ENCODE peak calls at places on chromosomes 1 and 21, in nine cellular contexts. B is fibroblast of pulmonary artery; I is IMR-90; A is AG09309; R is progenitor cell of endocrine pancreas; N is CD4-positive, alpha-beta T cell; X is tibial nerve; M is kidney epithelial cell; T is fibroblast of the aortic adventitia. K is an unnamed sample.
A peak's percentile ranks its signal among the peaks of the same experiment; 100 is the strongest.

GRCh38 chr1:92951141-92951582 is 10.1 kb downstream of the DIPK1A start:
- DNase-seq in B (peak; percentile 62), I (peak; percentile 71), A (peak; percentile 46), R (no peak), N (no peak), X (no peak), M (no peak), T (peak; percentile 75), K (no peak)

GRCh38 chr1:20255666-20256065 is 35.0 kb upstream of the VWA5B1 start:
- DNase-seq in B (peak; percentile 63), I (peak; percentile 78), A (peak; percentile 13), R (no peak), N (no peak), X (no peak), M (no peak), T (peak; percentile 36), K (no peak)

GRCh38 chr1:110475358-110476027 is 24.5 kb downstream of the PROK1 start:
- DNase-seq in B (no peak), I (no peak), A (no peak), R (no peak), N (no peak), X (no peak), M (no peak), T (no peak), K (no peak)

GRCh38 chr1:178607718-178608408 is 95.0 kb downstream of the TEX35 start:
- DNase-seq in B (no peak), I (no peak), A (no peak), R (no peak), N (no peak), X (no peak), M (no peak), T (peak; percentile 4), K (no peak)

GRCh38 chr21:32304998-32305397 is 6.3 kb downstream of the MRAP start:
- DNase-seq in B (no peak), I (no peak), A (no peak), R (no peak), N (no peak), X (no peak), M (no peak), T (no peak), K (no peak)

GRCh38 chr1:43783671-43784205 is 76.4 kb downstream of the ST3GAL3 start:
- DNase-seq in B (no peak), I (peak; percentile 51), A (no peak), R (no peak), N (no peak), X (no peak), M (no peak), T (peak; percentile 27), K (no peak)

GRCh38 chr1:215872658-215873057 is 305.6 kb downstream of the KCTD3 start:
- DNase-seq in B (no peak), I (no peak), A (no peak), R (no peak), N (no peak), X (no peak), M (no peak), T (no peak), K (no peak)

GRCh38 chr1:12275370-12275769 is 45.5 kb downstream of the VPS13D start:
- DNase-seq in B (peak; percentile 41), I (no peak), A (no peak), R (peak; percentile 21), N (peak; percentile 18), X (peak; percentile 28), M (no peak), T (peak; percentile 30), K (no peak)

GRCh38 chr1:231549733-231550447 is 21.4 kb downstream of the TSNAX start:
- DNase-seq in B (no peak), I (no peak), A (no peak), R (no peak), N (no peak), X (no peak), M (no peak), T (no peak), K (no peak)

GRCh38 chr1:100164702-100165101 is 13.4 kb downstream of the LRRC39 start:
- DNase-seq in B (no peak), I (no peak), A (no peak), R (no peak), N (no peak), X (no peak), M (no peak), T (no peak), K (no peak)

GRCh38 chr1:46128336-46128735 is 4.1 kb downstream of the PIK3R3 start:
- DNase-seq in B (no peak), I (peak; percentile 38), A (no peak), R (no peak), N (no peak), X (no peak), M (no peak), T (no peak), K (no peak)

DNA sequence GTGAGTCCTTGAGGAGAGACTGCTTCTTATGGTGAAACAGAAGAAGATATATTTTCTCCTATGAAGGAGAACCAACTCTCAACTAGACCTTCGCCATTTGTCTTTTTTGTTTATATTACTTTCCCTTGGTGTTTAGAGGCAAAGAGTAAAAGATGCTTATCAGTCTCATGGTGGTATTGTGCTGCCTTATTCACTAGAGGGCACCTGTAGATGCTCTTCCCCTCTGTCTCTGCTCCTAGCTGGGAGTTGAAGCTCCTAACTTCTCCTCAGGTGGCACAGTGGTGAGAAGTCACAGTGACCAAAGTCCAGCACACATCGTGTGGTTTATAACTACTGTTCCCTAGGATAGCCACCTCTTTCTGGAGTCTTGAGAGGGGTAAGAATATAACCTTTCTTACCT is 1359.6 kb downstream of the PLA2G4A start:
- DNase-seq in B (no peak), I (no peak), A (no peak), R (no peak), N (no peak), X (no peak), M (no peak), T (no peak), K (no peak)
- TF ChIP-seq CTCF in B (no peak), I (no peak), A (no peak), R (no peak), N (no peak), X (no peak), M (no peak), T (no peak), K (no peak)

GRCh38 chr1:55844322-55844721 is 629.2 kb upstream of the USP24 start:
- DNase-seq in B (no peak), I (no peak), A (no peak), R (no peak), N (no peak), X (no peak), M (no peak), T (no peak), K (no peak)

DNA sequence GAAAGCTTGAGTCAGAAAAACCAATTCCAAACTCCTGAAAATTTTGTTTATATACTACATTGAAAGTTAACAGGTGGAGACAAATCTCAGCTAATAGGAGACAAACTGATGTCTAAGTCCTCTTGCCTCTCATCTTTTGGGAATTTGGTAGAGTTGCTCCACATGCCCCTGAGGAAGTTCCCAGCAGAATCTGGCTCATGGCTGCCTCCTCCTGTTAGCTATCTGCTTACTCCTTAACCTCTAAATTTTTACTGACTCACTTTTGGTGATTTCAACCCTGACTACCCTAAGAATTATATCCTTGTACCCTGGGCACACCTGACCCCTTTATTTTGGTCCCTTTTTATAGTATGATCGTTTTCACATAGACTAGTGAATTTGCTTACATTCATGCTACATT is 633.7 kb upstream of the USP24 start:
- DNase-seq in B (peak; percentile 56), I (peak; percentile 73), A (no peak), R (no peak), N (no peak), X (no peak), M (no peak), T (peak; percentile 69), K (no peak)
- TF ChIP-seq CTCF in B (peak; percentile 40), I (peak; percentile 56), A (peak; percentile 59), R (no peak), N (no peak), X (no peak), M (no peak), T (peak; percentile 39), K (peak; percentile 23)

GRCh38 chr21:22438428-22439086 is 1440.3 kb downstream of the NCAM2 start:
- DNase-seq in B (no peak), I (no peak), A (no peak), R (no peak), N (no peak), X (no peak), M (no peak), T (no peak), K (no peak)
- TF ChIP-seq CTCF in B (no peak), I (no peak), A (no peak), R (no peak), N (no peak), X (no peak), M (no peak), T (no peak), K (peak; percentile 29)

GRCh38 chr1:2501820-2502119 is 24.6 kb downstream of the PANK4 start:
- DNase-seq in B (no peak), I (no peak), A (no peak), R (no peak), N (no peak), X (no peak), M (no peak), T (no peak), K (no peak)

GRCh38 chr1:2502661-2503553 is 23.5 kb downstream of the PANK4 start:
- DNase-seq in B (no peak), I (no peak), A (no peak), R (no peak), N (no peak), X (no peak), M (no peak), T (no peak), K (no peak)

GRCh38 chr1:2501041-2501819 is 25.1 kb downstream of the PLCH2 start:
- DNase-seq in B (no peak), I (no peak), A (no peak), R (no peak), N (no peak), X (no peak), M (no peak), T (no peak), K (no peak)

GRCh38 chr1:2503554-2504223 is 22.7 kb downstream of the PANK4 start:
- DNase-seq in B (no peak), I (no peak), A (no peak), R (no peak), N (no peak), X (no peak), M (no peak), T (no peak), K (no peak)

DNA sequence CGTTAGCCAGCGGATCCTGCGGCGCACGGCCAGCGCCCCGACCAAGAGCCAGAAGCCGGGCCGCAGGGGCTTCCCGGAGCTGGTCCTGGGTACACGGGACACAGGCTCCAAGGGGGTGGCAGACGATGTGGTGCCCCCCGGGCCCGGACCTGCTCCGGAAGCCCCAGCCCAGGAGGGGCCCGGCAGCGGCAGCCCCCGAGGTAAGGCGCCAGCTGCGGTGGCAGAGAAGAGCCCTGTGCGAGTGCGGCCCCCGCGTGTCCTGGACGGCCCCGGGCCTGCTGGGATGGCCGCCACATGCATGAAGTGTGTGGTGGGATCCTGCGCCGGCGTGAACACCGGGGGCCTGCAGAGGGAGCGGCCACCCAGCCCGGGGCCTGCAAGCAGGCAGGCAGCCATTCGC is 24.2 kb downstream of the PANK4 start:
- DNase-seq in B (no peak), I (no peak), A (no peak), R (no peak), N (no peak), X (no peak), M (no peak), T (no peak), K (no peak)
- TF ChIP-seq CTCF in B (no peak), I (no peak), A (no peak), R (no peak), N (no peak), X (no peak), M (no peak), T (no peak), K (no peak)